ENCODE peak calls at places on chromosome 16, in nine cellular contexts. U, D, W, O, Y, E, T, Z and I are unnamed samples.

GRCh38 chr16:86836503-86837125 is 258.3 kb downstream of the FOXL1 start:
- DNase-seq in U (no peak), D (no peak), W (no peak), O (no peak), Y (no peak), E (no peak), T (no peak), Z (peak; percentile 92), I (no peak)

GRCh38 chr16:73125860-73126259 is 77.9 kb upstream of the ZFHX3 start:
- DNase-seq in U (no peak), D (no peak), W (no peak), O (no peak), Y (no peak), E (no peak), T (no peak), Z (no peak), I (no peak)

GRCh38 chr16:85612801-85613608 is at the start of gene GSE1:
- DNase-seq in U (peak; percentile 90), D (peak; percentile 27), W (peak; percentile 25), O (peak; percentile 11), Y (peak; percentile 67), E (peak; percentile 56), T (peak; percentile 55), Z (no peak), I (peak; percentile 99)

GRCh38 chr16:30660424-30661251 is 2.4 kb downstream of the FBRS start:
- DNase-seq in U (no peak), D (no peak), W (no peak), O (peak; percentile 36), Y (no peak), E (no peak), T (peak; percentile 17), Z (no peak), I (no peak)

GRCh38 chr16:75311383-75311938 is 60.0 kb upstream of the BCAR1 start:
- DNase-seq in U (no peak), D (no peak), W (no peak), O (no peak), Y (no peak), E (no peak), T (no peak), Z (no peak), I (no peak)

GRCh38 chr16:4386452-4386813 is 14.8 kb downstream of the VASN start:
- DNase-seq in U (peak; percentile 81), D (no peak), W (no peak), O (no peak), Y (no peak), E (no peak), T (no peak), Z (no peak), I (no peak)

GRCh38 chr16:23510154-23510914 is at the start of gene GGA2:
- DNase-seq in U (peak; percentile 93), D (peak; percentile 79), W (peak; percentile 64), O (peak; percentile 71), Y (peak; percentile 76), E (peak; percentile 84), T (peak; percentile 75), Z (peak; percentile 20), I (peak; percentile 88)

GRCh38 chr16:74942977-74943918 is 41.7 kb downstream of the WDR59 start:
- DNase-seq in U (no peak), D (no peak), W (no peak), O (no peak), Y (no peak), E (no peak), T (no peak), Z (no peak), I (no peak)

GRCh38 chr16:7624871-7625766 is 292.5 kb downstream of the RBFOX1 start:
- DNase-seq in U (no peak), D (no peak), W (no peak), O (no peak), Y (no peak), E (peak; percentile 16), T (no peak), Z (no peak), I (no peak)

GRCh38 chr16:11535494-11535893 is 51.2 kb downstream of the LITAF start:
- DNase-seq in U (no peak), D (no peak), W (no peak), O (no peak), Y (no peak), E (no peak), T (no peak), Z (no peak), I (peak; percentile 83)

GRCh38 chr16:75624921-75625334 is 1.8 kb upstream of the ADAT1 start:
- DNase-seq in U (no peak), D (no peak), W (no peak), O (no peak), Y (no peak), E (no peak), T (no peak), Z (no peak), I (no peak)